ENCODE peak calls at places on chromosomes 12 and 14, in eight cellular contexts. B is stomach, S is brain microvascular endothelial cell, L is Peyer's patch, P is WERI-Rb-1, V is colonic mucosa, H is H9, J is AG04450. I is an unnamed sample.

GRCh38 chr12:6178981-6179761 is 21.0 kb upstream of the CD9 start:
- DNase-seq in L (no peak), H (peak), P (no peak), S (peak), V (no peak), J (no peak), B (no peak), I (no peak)

GRCh38 chr14:104277416-104278213 is 139.2 kb downstream of the KIF26A start:
- DNase-seq in P (no peak), J (no peak), B (peak), V (no peak), H (peak), L (no peak), S (no peak), I (peak)

GRCh38 chr14:74217672-74218448 is 21.4 kb upstream of the VSX2 start:
- DNase-seq in H (peak), P (peak), J (peak), L (peak), B (peak), S (peak), V (peak), I (peak)

GRCh38 chr14:88565427-88565826 is 2.6 kb downstream of the ZC3H14 start:
- DNase-seq in J (no peak), B (no peak), L (no peak), V (no peak), P (no peak), H (no peak), S (no peak), I (no peak)

GRCh38 chr14:67360469-67361206 is 510 bp downstream of the EIF2S1 start:
- DNase-seq in P (no peak), L (no peak), V (no peak), H (no peak), J (no peak), S (no peak), B (no peak), I (no peak)

GRCh38 chr12:81797100-81797499 is 38.0 kb upstream of the PPFIA2 start:
- DNase-seq in B (no peak), J (no peak), V (no peak), P (no peak), L (no peak), S (no peak), H (no peak), I (no peak)

GRCh38 chr12:100591979-100592378 is 18.5 kb downstream of the GAS2L3 start:
- DNase-seq in J (no peak), V (no peak), L (no peak), H (no peak), S (no peak), B (no peak), P (no peak), I (no peak)

GRCh38 chr14:94671870-94672444 is 59.8 kb downstream of the SERPINA3 start:
- DNase-seq in B (peak), V (no peak), J (no peak), P (no peak), L (no peak), H (no peak), S (peak), I (no peak)

GRCh38 chr12:615620-616019 is 47.6 kb downstream of the NINJ2 start:
- DNase-seq in P (no peak), S (no peak), H (no peak), V (no peak), B (no peak), L (no peak), J (no peak), I (peak)

GRCh38 chr12:29725587-29726320 is 58.0 kb downstream of the TMTC1 start:
- DNase-seq in J (no peak), H (no peak), B (no peak), L (no peak), V (no peak), S (peak), P (no peak), I (no peak)

GRCh38 chr12:25361511-25361910 is 110.8 kb upstream of the KRAS start:
- DNase-seq in J (no peak), V (no peak), L (no peak), S (peak), B (no peak), P (no peak), H (no peak), I (no peak)

GRCh38 chr12:2845280-2845679 is 10.4 kb upstream of the NRIP2 start:
- DNase-seq in V (no peak), P (peak), H (no peak), L (no peak), B (no peak), J (no peak), S (peak), I (peak)

GRCh38 chr12:73769337-73769736 is 768.3 kb upstream of the ATXN7L3B start:
- DNase-seq in B (no peak), P (no peak), L (no peak), H (no peak), J (no peak), S (no peak), V (no peak), I (no peak)

GRCh38 chr12:93134893-93135285 is 205.8 kb upstream of the EEA1 start:
- DNase-seq in H (no peak), V (no peak), P (no peak), B (no peak), S (no peak), J (no peak), L (no peak), I (no peak)

GRCh38 chr14:98791661-98792060 is 480.3 kb downstream of the BCL11B start:
- DNase-seq in B (no peak), P (no peak), L (no peak), H (no peak), S (no peak), V (no peak), J (no peak), I (no peak)

GRCh38 chr14:57085801-57086200 is 182.9 kb downstream of the EXOC5 start:
- DNase-seq in V (no peak), J (no peak), H (no peak), P (no peak), L (no peak), B (no peak), S (no peak), I (no peak)

GRCh38 chr14:94769413-94770250 is at the start of gene GSC:
- DNase-seq in H (peak), J (no peak), B (peak), S (no peak), P (peak), L (no peak), V (no peak), I (no peak)

GRCh38 chr14:42480235-42480634 is 873.6 kb downstream of the LRFN5 start:
- DNase-seq in V (no peak), J (no peak), P (no peak), B (no peak), H (no peak), S (no peak), L (no peak), I (no peak)

GRCh38 chr14:66311935-66312334 is 174.2 kb upstream of the CCDC196 start:
- DNase-seq in L (no peak), P (no peak), J (no peak), S (no peak), B (no peak), V (no peak), H (no peak), I (no peak)

GRCh38 chr14:78358631-78359030 is 188.5 kb downstream of the NRXN3 start:
- DNase-seq in P (no peak), J (no peak), H (no peak), V (no peak), S (no peak), B (no peak), L (no peak), I (no peak)

GRCh38 chr12:116959198-116959460 is 48.4 kb downstream of the FBXW8 start:
- DNase-seq in V (no peak), H (no peak), P (no peak), J (no peak), B (no peak), L (no peak), S (no peak), I (no peak)

GRCh38 chr12:6091786-6092566 is 32.5 kb downstream of the VWF start:
- DNase-seq in J (no peak), B (no peak), V (no peak), S (no peak), P (no peak), L (no peak), H (no peak), I (peak)

GRCh38 chr12:122473543-122474323 is 27.0 kb downstream of the ZCCHC8 start:
- DNase-seq in L (peak), J (no peak), S (peak), H (no peak), P (no peak), B (peak), V (no peak), I (peak)

GRCh38 chr14:19771895-19772430 is 1.3 kb upstream of the OR4M1 start:
- DNase-seq in S (no peak), J (no peak), B (no peak), L (no peak), V (no peak), P (no peak), H (no peak), I (no peak)

GRCh38 chr12:51245476-51246253 is 7.0 kb downstream of the DAZAP2 start:
- DNase-seq in J (no peak), V (no peak), B (no peak), P (no peak), S (no peak), H (no peak), L (no peak), I (no peak)

GRCh38 chr12:71233083-71233482 is 75.3 kb upstream of the TSPAN8 start:
- DNase-seq in P (no peak), V (no peak), L (no peak), B (no peak), S (no peak), H (no peak), J (no peak), I (no peak)

GRCh38 chr12:102021540-102022246 is 40.1 kb downstream of the WASHC3 start:
- DNase-seq in L (no peak), P (no peak), V (no peak), H (no peak), J (no peak), S (no peak), B (no peak), I (no peak)

GRCh38 chr14:53955671-53956426 is 776 bp downstream of the BMP4 start:
- DNase-seq in J (no peak), B (peak), H (peak), L (no peak), P (no peak), S (no peak), V (peak), I (no peak)

GRCh38 chr14:71467419-71467818 is 464.8 kb upstream of the RGS6 start:
- DNase-seq in L (no peak), B (no peak), P (no peak), J (no peak), S (peak), H (no peak), V (no peak), I (no peak)

GRCh38 chr14:74616996-74617700 is 5.1 kb upstream of the LTBP2 start:
- DNase-seq in S (peak), P (no peak), V (no peak), B (no peak), L (no peak), H (no peak), J (no peak), I (no peak)

GRCh38 chr12:51521554-51522276 is 69.3 kb upstream of the SCN8A start:
- DNase-seq in H (no peak), J (no peak), S (no peak), L (no peak), V (no peak), P (no peak), B (no peak), I (no peak)

GRCh38 chr12:79424109-79424721 is 266.5 kb downstream of the PAWR start:
- DNase-seq in B (no peak), L (no peak), S (peak), H (no peak), P (no peak), V (no peak), J (peak), I (peak)

GRCh38 chr14:95360828-95361227 is 41.1 kb upstream of the CLMN start:
- DNase-seq in J (no peak), B (no peak), H (peak), V (no peak), L (no peak), S (no peak), P (no peak), I (no peak)

GRCh38 chr14:94768521-94769412 is 1.1 kb downstream of the GSC start:
- DNase-seq in B (no peak), J (no peak), V (no peak), L (no peak), P (peak), H (peak), S (no peak), I (no peak)

GRCh38 chr12:112409064-112409905 is at the start of gene RPL6:
- DNase-seq in L (peak), P (peak), J (peak), S (peak), H (peak), B (peak), V (peak), I (peak)

GRCh38 chr12:112409906-112410244 is 470 bp upstream of the RPL6 start:
- DNase-seq in P (no peak), J (no peak), H (no peak), S (no peak), B (no peak), V (no peak), L (no peak), I (no peak)

GRCh38 chr12:112408621-112409020 is 784 bp downstream of the RPL6 start:
- DNase-seq in B (no peak), L (no peak), J (no peak), S (no peak), V (no peak), H (no peak), P (no peak), I (no peak)

GRCh38 chr12:112401903-112402498 is 7.4 kb downstream of the RPL6 start:
- DNase-seq in P (no peak), J (no peak), H (no peak), B (no peak), V (no peak), L (no peak), S (no peak), I (no peak)

DNA sequence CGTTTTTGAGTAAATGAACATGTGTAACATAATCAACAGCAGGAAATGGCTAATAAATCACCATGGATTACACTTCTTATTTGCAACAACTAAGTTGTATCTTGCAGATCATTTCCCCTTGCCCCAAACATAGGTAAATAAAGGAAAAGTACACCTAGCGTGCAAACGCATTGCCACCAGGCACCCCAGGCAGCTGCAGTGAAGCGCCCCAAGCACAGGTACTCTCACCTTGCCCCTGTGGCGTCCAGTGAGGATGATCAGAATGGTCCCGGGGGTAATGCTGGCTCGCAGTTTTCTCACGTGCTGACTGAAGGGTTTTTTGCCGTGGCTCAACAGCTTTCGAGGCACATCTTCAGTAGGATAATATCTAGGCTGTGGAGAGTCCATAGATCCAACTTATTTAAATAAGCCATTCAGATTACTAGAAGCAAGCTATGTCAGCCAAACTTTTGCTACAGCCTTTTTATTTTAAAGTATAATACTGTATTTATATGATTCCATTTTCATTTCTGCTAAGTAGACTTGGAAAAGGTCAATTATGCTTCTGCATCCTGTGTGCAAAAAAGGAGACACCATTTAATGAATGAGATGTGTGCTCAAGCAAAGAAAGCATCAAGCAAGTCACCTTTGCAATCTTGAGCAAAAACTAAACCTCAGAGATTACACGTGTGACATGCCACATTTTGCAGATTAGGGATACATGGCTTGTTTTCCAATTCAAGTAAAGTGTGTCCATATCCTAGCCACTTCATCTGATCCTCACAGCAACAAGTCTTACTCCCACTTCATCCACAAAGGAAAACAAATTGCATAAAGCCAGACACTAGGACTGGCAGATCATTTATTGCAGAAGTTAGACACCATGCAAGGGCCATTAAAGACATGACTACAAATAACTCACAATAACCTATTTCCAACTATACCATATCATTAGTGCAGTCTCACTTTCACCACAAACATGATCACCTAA is 2.6 kb downstream of the RPL6 start:
- DNase-seq in L (no peak), P (no peak), B (no peak), H (no peak), V (no peak), S (no peak), J (no peak), I (no peak)
- H3K27ac ChIP-seq in L (no peak), P (no peak), B (no peak), H (peak), V (no peak), S (no peak), J (no peak), I (no peak)

GRCh38 chr12:119134673-119135072 is 44.1 kb upstream of the HSPB8 start:
- DNase-seq in B (no peak), V (no peak), S (no peak), L (no peak), H (no peak), J (no peak), P (no peak), I (no peak)
- H3K27ac ChIP-seq in B (no peak), V (no peak), S (no peak), L (no peak), H (no peak), J (no peak), P (no peak), I (no peak)

DNA sequence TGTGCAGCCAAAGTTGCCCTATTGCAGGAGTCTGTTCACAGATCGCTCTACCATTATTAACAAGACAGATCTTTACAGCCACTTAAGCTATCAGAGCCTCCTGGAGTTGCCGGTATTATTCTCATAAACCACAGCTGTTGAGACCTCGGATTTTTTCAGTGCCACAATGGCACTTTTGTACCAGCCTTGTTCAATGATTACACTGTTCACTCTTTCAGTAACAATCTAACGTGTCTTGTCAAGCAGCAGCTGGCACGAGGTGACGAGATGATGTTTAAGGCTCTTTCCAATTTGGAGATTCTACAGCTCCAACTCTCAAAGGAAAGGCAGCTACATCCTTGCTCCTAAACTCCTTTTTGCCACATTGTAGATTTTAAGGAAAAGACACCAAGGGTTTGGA is 30.7 kb downstream of the LRIG3 start:
- DNase-seq in H (no peak), J (no peak), P (no peak), V (no peak), S (no peak), L (no peak), B (no peak), I (no peak)
- H3K27ac ChIP-seq in H (no peak), J (no peak), P (no peak), V (no peak), S (no peak), L (no peak), B (no peak), I (no peak)

GRCh38 chr12:47751561-47751960 is 7.1 kb downstream of the RAPGEF3 start:
- DNase-seq in J (no peak), S (no peak), B (no peak), V (no peak), P (no peak), L (no peak), H (no peak), I (no peak)
- H3K27ac ChIP-seq in J (no peak), S (no peak), B (no peak), V (no peak), P (no peak), L (no peak), H (no peak), I (no peak)

GRCh38 chr14:30620178-30620577 is 1.9 kb upstream of the SCFD1 start:
- DNase-seq in P (no peak), L (no peak), H (no peak), S (peak), B (no peak), J (no peak), V (no peak), I (no peak)
- H3K27ac ChIP-seq in P (no peak), L (no peak), H (no peak), S (peak), B (no peak), J (no peak), V (no peak), I (no peak)

GRCh38 chr14:23306113-23306411 is 571 bp upstream of the BCL2L2 start:
- DNase-seq in H (no peak), L (no peak), P (no peak), B (no peak), S (no peak), J (no peak), V (no peak), I (no peak)
- H3K27ac ChIP-seq in H (no peak), L (peak), P (peak), B (peak), S (peak), J (peak), V (peak), I (peak)

I was measured in adrenal gland.